ENCODE peak calls at places on chromosomes 1 and 21, in six cellular contexts. One of them, this sample, is unnamed.
A peak's percentile ranks its signal among the peaks of the same experiment; 100 is the strongest.

GRCh38 chr1:86169625-86170024 is 13.1 kb upstream of the COL24A1 start:
- DNase-seq in suprapubic skin: no peak
- DNase-seq in NCI-H774: no peak
- DNase-seq in amniotic stem cell: no peak
- DNase-seq in SK-N-SH: no peak
- DNase-seq in activated T-helper 1 cell treated with anti-CD3 and anti-CD28 coated beads, Interleukin-12 subunit alpha, Interleukin-12 subunit beta, Interleukin-2, Interleukin-4 antibody, amounts not matched to agents 30 ng/mL and 10 ng/mL and 1 ng/mL, durations not matched to agents 14 hours and 24 hours and 36 hours: no peak
- DNase-seq in this sample: no peak

GRCh38 chr1:218557731-218558130 is 212.6 kb downstream of the TGFB2 start:
- DNase-seq in suprapubic skin: no peak
- DNase-seq in activated T-helper 1 cell treated with anti-CD3 and anti-CD28 coated beads, Interleukin-12 subunit alpha, Interleukin-12 subunit beta, Interleukin-2, Interleukin-4 antibody, amounts not matched to agents 30 ng/mL and 10 ng/mL and 1 ng/mL, durations not matched to agents 14 hours and 24 hours and 36 hours: no peak
- DNase-seq in SK-N-SH: peak; percentile 72
- DNase-seq in NCI-H774: peak; percentile 82
- DNase-seq in amniotic stem cell: no peak
- DNase-seq in this sample: no peak

GRCh38 chr1:43246466-43247213 is 23.1 kb upstream of the TMEM125 start:
- DNase-seq in activated T-helper 1 cell treated with anti-CD3 and anti-CD28 coated beads, Interleukin-12 subunit alpha, Interleukin-12 subunit beta, Interleukin-2, Interleukin-4 antibody, amounts not matched to agents 30 ng/mL and 10 ng/mL and 1 ng/mL, durations not matched to agents 14 hours and 24 hours and 36 hours: no peak
- DNase-seq in suprapubic skin: no peak
- DNase-seq in amniotic stem cell: no peak
- DNase-seq in NCI-H774: no peak
- DNase-seq in SK-N-SH: no peak
- DNase-seq in this sample: no peak

GRCh38 chr1:172321429-172321828 is 99.1 kb upstream of the C1orf105 start:
- DNase-seq in amniotic stem cell: no peak
- DNase-seq in activated T-helper 1 cell treated with anti-CD3 and anti-CD28 coated beads, Interleukin-12 subunit alpha, Interleukin-12 subunit beta, Interleukin-2, Interleukin-4 antibody, amounts not matched to agents 30 ng/mL and 10 ng/mL and 1 ng/mL, durations not matched to agents 14 hours and 24 hours and 36 hours: no peak
- DNase-seq in suprapubic skin: no peak
- DNase-seq in SK-N-SH: no peak
- DNase-seq in NCI-H774: no peak
- DNase-seq in this sample: no peak

GRCh38 chr1:97999320-97999719 is 78.5 kb upstream of the DPYD start:
- DNase-seq in amniotic stem cell: peak; percentile 59
- DNase-seq in suprapubic skin: no peak
- DNase-seq in SK-N-SH: no peak
- DNase-seq in NCI-H774: no peak
- DNase-seq in activated T-helper 1 cell treated with anti-CD3 and anti-CD28 coated beads, Interleukin-12 subunit alpha, Interleukin-12 subunit beta, Interleukin-2, Interleukin-4 antibody, amounts not matched to agents 30 ng/mL and 10 ng/mL and 1 ng/mL, durations not matched to agents 14 hours and 24 hours and 36 hours: no peak
- DNase-seq in this sample: no peak

GRCh38 chr1:175201061-175201508 is 8.5 kb upstream of the KIAA0040 start:
- DNase-seq in activated T-helper 1 cell treated with anti-CD3 and anti-CD28 coated beads, Interleukin-12 subunit alpha, Interleukin-12 subunit beta, Interleukin-2, Interleukin-4 antibody, amounts not matched to agents 30 ng/mL and 10 ng/mL and 1 ng/mL, durations not matched to agents 14 hours and 24 hours and 36 hours: no peak
- DNase-seq in amniotic stem cell: no peak
- DNase-seq in SK-N-SH: no peak
- DNase-seq in suprapubic skin: no peak
- DNase-seq in NCI-H774: no peak
- DNase-seq in this sample: no peak

GRCh38 chr1:55604194-55604593 is 389.0 kb upstream of the USP24 start:
- DNase-seq in amniotic stem cell: no peak
- DNase-seq in suprapubic skin: no peak
- DNase-seq in SK-N-SH: no peak
- DNase-seq in NCI-H774: no peak
- DNase-seq in activated T-helper 1 cell treated with anti-CD3 and anti-CD28 coated beads, Interleukin-12 subunit alpha, Interleukin-12 subunit beta, Interleukin-2, Interleukin-4 antibody, amounts not matched to agents 30 ng/mL and 10 ng/mL and 1 ng/mL, durations not matched to agents 14 hours and 24 hours and 36 hours: no peak
- DNase-seq in this sample: no peak

GRCh38 chr1:208988811-208989222 is 594.7 kb upstream of the CAMK1G start:
- DNase-seq in NCI-H774: peak; percentile 29
- DNase-seq in SK-N-SH: peak; percentile 35
- DNase-seq in activated T-helper 1 cell treated with anti-CD3 and anti-CD28 coated beads, Interleukin-12 subunit alpha, Interleukin-12 subunit beta, Interleukin-2, Interleukin-4 antibody, amounts not matched to agents 30 ng/mL and 10 ng/mL and 1 ng/mL, durations not matched to agents 14 hours and 24 hours and 36 hours: peak; percentile 29
- DNase-seq in suprapubic skin: no peak
- DNase-seq in amniotic stem cell: peak; percentile 13
- DNase-seq in this sample: no peak

GRCh38 chr21:18294100-18294499 is 49.5 kb downstream of the CHODL start:
- DNase-seq in amniotic stem cell: no peak
- DNase-seq in SK-N-SH: no peak
- DNase-seq in NCI-H774: no peak
- DNase-seq in activated T-helper 1 cell treated with anti-CD3 and anti-CD28 coated beads, Interleukin-12 subunit alpha, Interleukin-12 subunit beta, Interleukin-2, Interleukin-4 antibody, amounts not matched to agents 30 ng/mL and 10 ng/mL and 1 ng/mL, durations not matched to agents 14 hours and 24 hours and 36 hours: no peak
- DNase-seq in suprapubic skin: no peak
- DNase-seq in this sample: no peak

GRCh38 chr1:39826583-39826982 is 37.9 kb upstream of the BMP8B start:
- DNase-seq in suprapubic skin: no peak
- DNase-seq in NCI-H774: no peak
- DNase-seq in SK-N-SH: peak; percentile 53
- DNase-seq in activated T-helper 1 cell treated with anti-CD3 and anti-CD28 coated beads, Interleukin-12 subunit alpha, Interleukin-12 subunit beta, Interleukin-2, Interleukin-4 antibody, amounts not matched to agents 30 ng/mL and 10 ng/mL and 1 ng/mL, durations not matched to agents 14 hours and 24 hours and 36 hours: no peak
- DNase-seq in amniotic stem cell: no peak
- DNase-seq in this sample: no peak

GRCh38 chr1:246647513-246647912 is 76.7 kb upstream of the SCCPDH start:
- DNase-seq in suprapubic skin: no peak
- DNase-seq in activated T-helper 1 cell treated with anti-CD3 and anti-CD28 coated beads, Interleukin-12 subunit alpha, Interleukin-12 subunit beta, Interleukin-2, Interleukin-4 antibody, amounts not matched to agents 30 ng/mL and 10 ng/mL and 1 ng/mL, durations not matched to agents 14 hours and 24 hours and 36 hours: no peak
- DNase-seq in SK-N-SH: no peak
- DNase-seq in amniotic stem cell: no peak
- DNase-seq in NCI-H774: no peak
- DNase-seq in this sample: no peak

GRCh38 chr1:9860887-9861286 is 37.1 kb upstream of the CLSTN1 start:
- DNase-seq in NCI-H774: no peak
- DNase-seq in SK-N-SH: no peak
- DNase-seq in amniotic stem cell: no peak
- DNase-seq in activated T-helper 1 cell treated with anti-CD3 and anti-CD28 coated beads, Interleukin-12 subunit alpha, Interleukin-12 subunit beta, Interleukin-2, Interleukin-4 antibody, amounts not matched to agents 30 ng/mL and 10 ng/mL and 1 ng/mL, durations not matched to agents 14 hours and 24 hours and 36 hours: no peak
- DNase-seq in suprapubic skin: no peak
- DNase-seq in this sample: peak; percentile 62

GRCh38 chr21:15688016-15688415 is 41.8 kb upstream of the USP25 start:
- DNase-seq in NCI-H774: no peak
- DNase-seq in activated T-helper 1 cell treated with anti-CD3 and anti-CD28 coated beads, Interleukin-12 subunit alpha, Interleukin-12 subunit beta, Interleukin-2, Interleukin-4 antibody, amounts not matched to agents 30 ng/mL and 10 ng/mL and 1 ng/mL, durations not matched to agents 14 hours and 24 hours and 36 hours: no peak
- DNase-seq in amniotic stem cell: no peak
- DNase-seq in SK-N-SH: no peak
- DNase-seq in suprapubic skin: no peak
- DNase-seq in this sample: no peak

GRCh38 chr1:160862151-160863061 is at the start of gene CD244:
- DNase-seq in activated T-helper 1 cell treated with anti-CD3 and anti-CD28 coated beads, Interleukin-12 subunit alpha, Interleukin-12 subunit beta, Interleukin-2, Interleukin-4 antibody, amounts not matched to agents 30 ng/mL and 10 ng/mL and 1 ng/mL, durations not matched to agents 14 hours and 24 hours and 36 hours: peak; percentile 43
- DNase-seq in SK-N-SH: no peak
- DNase-seq in suprapubic skin: no peak
- DNase-seq in NCI-H774: no peak
- DNase-seq in amniotic stem cell: no peak
- DNase-seq in this sample: no peak

GRCh38 chr1:2019162-2019542 is at the start of gene GABRD:
- DNase-seq in NCI-H774: no peak
- DNase-seq in activated T-helper 1 cell treated with anti-CD3 and anti-CD28 coated beads, Interleukin-12 subunit alpha, Interleukin-12 subunit beta, Interleukin-2, Interleukin-4 antibody, amounts not matched to agents 30 ng/mL and 10 ng/mL and 1 ng/mL, durations not matched to agents 14 hours and 24 hours and 36 hours: no peak
- DNase-seq in amniotic stem cell: no peak
- DNase-seq in SK-N-SH: peak; percentile 94
- DNase-seq in suprapubic skin: no peak
- DNase-seq in this sample: peak; percentile 31

GRCh38 chr21:29105218-29105617 is 25.2 kb upstream of the MAP3K7CL start:
- DNase-seq in activated T-helper 1 cell treated with anti-CD3 and anti-CD28 coated beads, Interleukin-12 subunit alpha, Interleukin-12 subunit beta, Interleukin-2, Interleukin-4 antibody, amounts not matched to agents 30 ng/mL and 10 ng/mL and 1 ng/mL, durations not matched to agents 14 hours and 24 hours and 36 hours: no peak
- DNase-seq in NCI-H774: no peak
- DNase-seq in suprapubic skin: no peak
- DNase-seq in amniotic stem cell: no peak
- DNase-seq in SK-N-SH: no peak
- DNase-seq in this sample: no peak

GRCh38 chr1:20587639-20588017 is 1.3 kb upstream of the CDA start:
- DNase-seq in NCI-H774: no peak
- DNase-seq in activated T-helper 1 cell treated with anti-CD3 and anti-CD28 coated beads, Interleukin-12 subunit alpha, Interleukin-12 subunit beta, Interleukin-2, Interleukin-4 antibody, amounts not matched to agents 30 ng/mL and 10 ng/mL and 1 ng/mL, durations not matched to agents 14 hours and 24 hours and 36 hours: no peak
- DNase-seq in amniotic stem cell: no peak
- DNase-seq in SK-N-SH: no peak
- DNase-seq in suprapubic skin: no peak
- DNase-seq in this sample: no peak

GRCh38 chr1:43243299-43243698 is 26.5 kb upstream of the TMEM125 start:
- DNase-seq in SK-N-SH: no peak
- DNase-seq in NCI-H774: no peak
- DNase-seq in activated T-helper 1 cell treated with anti-CD3 and anti-CD28 coated beads, Interleukin-12 subunit alpha, Interleukin-12 subunit beta, Interleukin-2, Interleukin-4 antibody, amounts not matched to agents 30 ng/mL and 10 ng/mL and 1 ng/mL, durations not matched to agents 14 hours and 24 hours and 36 hours: no peak
- DNase-seq in suprapubic skin: no peak
- DNase-seq in amniotic stem cell: no peak
- DNase-seq in this sample: no peak

GRCh38 chr1:79711001-79711431 is 704.5 kb upstream of the ADGRL4 start:
- DNase-seq in NCI-H774: no peak
- DNase-seq in suprapubic skin: no peak
- DNase-seq in activated T-helper 1 cell treated with anti-CD3 and anti-CD28 coated beads, Interleukin-12 subunit alpha, Interleukin-12 subunit beta, Interleukin-2, Interleukin-4 antibody, amounts not matched to agents 30 ng/mL and 10 ng/mL and 1 ng/mL, durations not matched to agents 14 hours and 24 hours and 36 hours: no peak
- DNase-seq in SK-N-SH: no peak
- DNase-seq in amniotic stem cell: no peak
- DNase-seq in this sample: no peak

GRCh38 chr1:220990417-220991337 is 111.4 kb downstream of the HLX start:
- DNase-seq in activated T-helper 1 cell treated with anti-CD3 and anti-CD28 coated beads, Interleukin-12 subunit alpha, Interleukin-12 subunit beta, Interleukin-2, Interleukin-4 antibody, amounts not matched to agents 30 ng/mL and 10 ng/mL and 1 ng/mL, durations not matched to agents 14 hours and 24 hours and 36 hours: no peak
- DNase-seq in SK-N-SH: no peak
- DNase-seq in NCI-H774: no peak
- DNase-seq in suprapubic skin: no peak
- DNase-seq in amniotic stem cell: peak; percentile 43
- DNase-seq in this sample: no peak

GRCh38 chr21:46468110-46468774 is 9.6 kb downstream of the DIP2A start:
- DNase-seq in NCI-H774: no peak
- DNase-seq in activated T-helper 1 cell treated with anti-CD3 and anti-CD28 coated beads, Interleukin-12 subunit alpha, Interleukin-12 subunit beta, Interleukin-2, Interleukin-4 antibody, amounts not matched to agents 30 ng/mL and 10 ng/mL and 1 ng/mL, durations not matched to agents 14 hours and 24 hours and 36 hours: no peak
- DNase-seq in SK-N-SH: no peak
- DNase-seq in suprapubic skin: no peak
- DNase-seq in amniotic stem cell: no peak
- DNase-seq in this sample: no peak

GRCh38 chr1:226640288-226640687 is 91.7 kb downstream of the STUM start:
- DNase-seq in SK-N-SH: no peak
- DNase-seq in suprapubic skin: no peak
- DNase-seq in amniotic stem cell: no peak
- DNase-seq in NCI-H774: no peak
- DNase-seq in activated T-helper 1 cell treated with anti-CD3 and anti-CD28 coated beads, Interleukin-12 subunit alpha, Interleukin-12 subunit beta, Interleukin-2, Interleukin-4 antibody, amounts not matched to agents 30 ng/mL and 10 ng/mL and 1 ng/mL, durations not matched to agents 14 hours and 24 hours and 36 hours: no peak
- DNase-seq in this sample: no peak

GRCh38 chr1:41670558-41670957 is 186.1 kb upstream of the EDN2 start:
- DNase-seq in suprapubic skin: no peak
- DNase-seq in amniotic stem cell: peak; percentile 56
- DNase-seq in NCI-H774: no peak
- DNase-seq in SK-N-SH: no peak
- DNase-seq in activated T-helper 1 cell treated with anti-CD3 and anti-CD28 coated beads, Interleukin-12 subunit alpha, Interleukin-12 subunit beta, Interleukin-2, Interleukin-4 antibody, amounts not matched to agents 30 ng/mL and 10 ng/mL and 1 ng/mL, durations not matched to agents 14 hours and 24 hours and 36 hours: no peak
- DNase-seq in this sample: no peak

GRCh38 chr1:39676951-39677350 is 5.0 kb upstream of the NT5C1A start:
- DNase-seq in SK-N-SH: no peak
- DNase-seq in suprapubic skin: no peak
- DNase-seq in amniotic stem cell: no peak
- DNase-seq in activated T-helper 1 cell treated with anti-CD3 and anti-CD28 coated beads, Interleukin-12 subunit alpha, Interleukin-12 subunit beta, Interleukin-2, Interleukin-4 antibody, amounts not matched to agents 30 ng/mL and 10 ng/mL and 1 ng/mL, durations not matched to agents 14 hours and 24 hours and 36 hours: no peak
- DNase-seq in NCI-H774: no peak
- DNase-seq in this sample: no peak

GRCh38 chr1:167663002-167663772 is 33.2 kb downstream of the RCSD1 start:
- DNase-seq in activated T-helper 1 cell treated with anti-CD3 and anti-CD28 coated beads, Interleukin-12 subunit alpha, Interleukin-12 subunit beta, Interleukin-2, Interleukin-4 antibody, amounts not matched to agents 30 ng/mL and 10 ng/mL and 1 ng/mL, durations not matched to agents 14 hours and 24 hours and 36 hours: no peak
- DNase-seq in SK-N-SH: no peak
- DNase-seq in suprapubic skin: no peak
- DNase-seq in amniotic stem cell: no peak
- DNase-seq in NCI-H774: no peak
- DNase-seq in this sample: no peak

GRCh38 chr1:25687221-25688017 is 70.8 kb downstream of the MAN1C1 start:
- DNase-seq in NCI-H774: no peak
- DNase-seq in amniotic stem cell: no peak
- DNase-seq in activated T-helper 1 cell treated with anti-CD3 and anti-CD28 coated beads, Interleukin-12 subunit alpha, Interleukin-12 subunit beta, Interleukin-2, Interleukin-4 antibody, amounts not matched to agents 30 ng/mL and 10 ng/mL and 1 ng/mL, durations not matched to agents 14 hours and 24 hours and 36 hours: no peak
- DNase-seq in SK-N-SH: no peak
- DNase-seq in suprapubic skin: no peak
- DNase-seq in this sample: no peak

GRCh38 chr1:75097686-75098085 is 36.5 kb upstream of the LHX8 start:
- DNase-seq in NCI-H774: no peak
- DNase-seq in SK-N-SH: peak; percentile 58
- DNase-seq in suprapubic skin: no peak
- DNase-seq in activated T-helper 1 cell treated with anti-CD3 and anti-CD28 coated beads, Interleukin-12 subunit alpha, Interleukin-12 subunit beta, Interleukin-2, Interleukin-4 antibody, amounts not matched to agents 30 ng/mL and 10 ng/mL and 1 ng/mL, durations not matched to agents 14 hours and 24 hours and 36 hours: no peak
- DNase-seq in amniotic stem cell: no peak
- DNase-seq in this sample: no peak

GRCh38 chr1:162088281-162088969 is 18.9 kb downstream of the NOS1AP start:
- DNase-seq in activated T-helper 1 cell treated with anti-CD3 and anti-CD28 coated beads, Interleukin-12 subunit alpha, Interleukin-12 subunit beta, Interleukin-2, Interleukin-4 antibody, amounts not matched to agents 30 ng/mL and 10 ng/mL and 1 ng/mL, durations not matched to agents 14 hours and 24 hours and 36 hours: no peak
- DNase-seq in NCI-H774: no peak
- DNase-seq in suprapubic skin: no peak
- DNase-seq in SK-N-SH: no peak
- DNase-seq in amniotic stem cell: no peak
- DNase-seq in this sample: no peak